ENCODE peak calls at places on chromosomes 1 and 21, in four cellular contexts. P is hepatocyte, J is colonic mucosa, Y is mammary epithelial cell. B is an unnamed sample.

GRCh38 chr1:204192046-204192445 is 4.2 kb downstream of the KISS1 start:
- DNase-seq in P (no peak), J (no peak), Y (no peak), B (no peak)

GRCh38 chr21:36297938-36298572 is 21.9 kb upstream of the MORC3 start:
- DNase-seq in P (peak; percentile 67), J (peak; percentile 91), Y (peak; percentile 70), B (no peak)

GRCh38 chr1:39321979-39322378 is 117.5 kb downstream of the MACF1 start:
- DNase-seq in P (no peak), J (no peak), Y (no peak), B (no peak)

GRCh38 chr1:7657287-7658126 is 113.6 kb upstream of the VAMP3 start:
- DNase-seq in P (no peak), J (no peak), Y (no peak), B (no peak)

GRCh38 chr1:228541725-228542124 is 54.5 kb downstream of the RNF187 start:
- DNase-seq in P (no peak), J (no peak), Y (no peak), B (no peak)

GRCh38 chr1:93651695-93652094 is 29.9 kb downstream of the BCAR3 start:
- DNase-seq in P (no peak), J (no peak), Y (no peak), B (no peak)

GRCh38 chr1:5650283-5651026 is 341.8 kb downstream of the NPHP4 start:
- DNase-seq in P (no peak), J (no peak), Y (no peak), B (no peak)

GRCh38 chr1:198876371-198876871 is 237.6 kb downstream of the PTPRC start:
- DNase-seq in P (no peak), J (no peak), Y (no peak), B (peak; percentile 74)

GRCh38 chr21:39388038-39388810 is 39.3 kb upstream of the HMGN1 start:
- DNase-seq in P (peak; percentile 94), J (peak; percentile 96), Y (peak; percentile 79), B (peak; percentile 96)

GRCh38 chr1:55813619-55814018 is 598.5 kb upstream of the USP24 start:
- DNase-seq in P (peak; percentile 66), J (peak; percentile 22), Y (no peak), B (peak; percentile 17)

GRCh38 chr1:119674835-119675289 is 26.8 kb upstream of the ZNF697 start:
- DNase-seq in P (no peak), J (peak; percentile 52), Y (peak; percentile 87), B (no peak)

GRCh38 chr21:26777166-26777565 is 68.0 kb downstream of the ADAMTS1 start:
- DNase-seq in P (no peak), J (no peak), Y (no peak), B (no peak)

GRCh38 chr1:156284112-156284511 is at the start of gene TMEM79:
- DNase-seq in P (peak; percentile 42), J (peak; percentile 44), Y (peak; percentile 74), B (no peak)
- H3K4me1 ChIP-seq in P (peaks cover 17% of the 10 kb centered on the region), J (peaks cover 14% of the 10 kb centered on the region), Y (peaks cover 38% of the 10 kb centered on the region), B (peaks cover 5% of the 10 kb centered on the region)

DNA sequence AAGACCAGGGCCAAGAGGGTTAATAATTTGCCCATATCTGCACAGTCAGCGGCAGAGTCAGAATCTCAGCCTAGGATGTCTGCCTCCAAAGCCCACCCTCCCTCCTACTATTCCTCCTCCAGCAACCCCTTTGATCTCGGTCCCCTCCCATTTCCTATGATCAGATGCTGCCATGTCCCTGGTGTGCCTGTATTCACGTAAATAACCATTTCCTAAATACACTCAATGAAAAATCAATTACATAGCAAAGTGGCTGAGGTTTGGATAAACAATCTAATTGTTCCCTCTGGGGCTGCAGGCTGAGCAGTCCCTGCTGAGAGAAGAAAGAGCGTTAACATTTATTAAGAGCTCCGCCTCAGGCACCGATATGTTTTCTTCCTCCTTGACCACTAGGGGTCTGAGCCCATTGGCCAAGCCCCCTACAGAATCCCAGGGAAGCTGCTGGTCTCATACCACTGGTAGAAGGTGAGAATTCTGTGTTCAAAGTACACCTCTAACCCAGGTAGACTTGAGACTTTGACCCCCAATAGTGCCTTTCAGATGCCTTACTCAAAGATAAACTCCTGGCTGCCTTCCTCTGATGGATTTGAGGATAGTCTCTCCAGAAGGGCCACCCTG is 34.0 kb upstream of the CAMK1G start:
- DNase-seq in P (peak; percentile 33), J (no peak), Y (no peak), B (peak; percentile 30)
- TF ChIP-seq CTCF in P (peak; percentile 12), J (no peak), Y (no peak), B (peak; percentile 65)

GRCh38 chr1:226446058-226446457 is 38.2 kb upstream of the PARP1 start:
- DNase-seq in P (no peak), J (no peak), Y (no peak), B (no peak)
- H3K4me1 ChIP-seq in P (no peaks in the 10 kb centered on the region), J (no peaks in the 10 kb centered on the region), Y (no peaks in the 10 kb centered on the region), B (no peaks in the 10 kb centered on the region)

DNA sequence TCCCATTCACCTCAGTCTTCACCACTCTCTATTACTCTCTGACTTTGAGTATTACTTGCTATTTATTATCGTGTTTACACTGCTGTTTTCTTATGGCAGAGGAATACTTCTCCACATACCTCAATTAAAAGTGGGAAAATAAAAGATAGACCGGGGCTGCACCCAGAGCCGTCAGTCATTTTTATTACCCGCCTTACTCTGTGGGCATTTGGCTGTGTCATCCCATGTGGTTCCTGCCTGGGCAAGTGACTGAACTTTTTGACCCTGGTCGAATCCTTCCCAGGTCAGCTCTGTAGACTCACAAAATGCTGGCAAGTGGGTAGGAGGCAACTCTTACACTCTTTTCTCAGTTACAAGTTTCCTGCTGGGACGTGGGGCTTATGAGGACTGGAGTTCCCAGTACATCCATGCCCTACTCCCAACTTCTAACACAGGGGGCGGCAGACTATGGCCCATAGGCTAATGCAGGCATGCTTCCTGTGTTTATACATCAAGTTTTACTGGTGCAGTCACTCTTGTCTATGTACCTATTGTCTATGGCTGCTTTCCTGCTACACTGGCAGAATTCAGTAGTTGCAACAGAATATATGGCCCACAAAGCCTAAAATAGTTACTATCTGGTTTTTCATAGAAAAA is 69.5 kb upstream of the KCND3 start:
- DNase-seq in P (no peak), J (no peak), Y (peak; percentile 38), B (no peak)
- TF ChIP-seq CTCF in P (no peak), J (no peak), Y (peak; percentile 35), B (peak; percentile 32)

GRCh38 chr1:115666702-115667101 is 24.9 kb downstream of the VANGL1 start:
- DNase-seq in P (no peak), J (no peak), Y (no peak), B (no peak)
- H3K4me1 ChIP-seq in P (peaks cover 18% of the 10 kb centered on the region), J (peaks cover 9% of the 10 kb centered on the region), Y (peaks cover 23% of the 10 kb centered on the region), B (no peaks in the 10 kb centered on the region)